ENCODE peak calls at places on chromosomes 16 and 17, in eight cellular contexts. B is gastrocnemius medialis, J is left ventricle myocardium inferior, N is colonic mucosa, R is hepatocyte, X is GM23248, C is neural progenitor cell, D is A549. T is an unnamed sample. For H3K4me1, the result is how much of the 10 kb centered on the place peaks cover.

GRCh38 chr16:86660623-86661022 is 82.3 kb downstream of the FOXL1 start:
- DNase-seq in B (no peak), J (no peak), N (no peak), R (no peak), X (no peak), C (no peak), D (no peak), T (no peak)

GRCh38 chr17:65459667-65460415 is 101.6 kb downstream of the AXIN2 start:
- DNase-seq in B (no peak), J (no peak), N (no peak), R (no peak), X (no peak), C (no peak), D (no peak), T (no peak)

GRCh38 chr17:62064791-62065563 is at the start of gene MED13:
- DNase-seq in B (peak), J (peak), N (peak), R (peak), X (peak), C (peak), D (peak), T (peak)

GRCh38 chr17:44119798-44120197 is 3.6 kb downstream of the HDAC5 start:
- DNase-seq in B (no peak), J (no peak), N (no peak), R (no peak), X (no peak), C (no peak), D (no peak), T (no peak)

GRCh38 chr17:12062249-12062648 is 41.6 kb downstream of the MAP2K4 start:
- DNase-seq in B (no peak), J (no peak), N (no peak), R (no peak), X (no peak), C (no peak), D (no peak), T (no peak)

GRCh38 chr17:77778636-77779524 is 179.6 kb upstream of the TNRC6C start:
- DNase-seq in B (no peak), J (peak), N (no peak), R (peak), X (peak), C (no peak), D (peak), T (peak)

GRCh38 chr16:21611546-21612384 is 12.4 kb downstream of the METTL9 start:
- DNase-seq in B (no peak), J (no peak), N (no peak), R (no peak), X (no peak), C (peak), D (no peak), T (peak)

GRCh38 chr17:17595755-17596154 is 4.2 kb upstream of the PEMT start:
- DNase-seq in B (no peak), J (no peak), N (no peak), R (no peak), X (no peak), C (no peak), D (no peak), T (no peak)

GRCh38 chr16:2483939-2484897 is 9.3 kb downstream of the TBC1D24 start:
- DNase-seq in B (no peak), J (no peak), N (no peak), R (no peak), X (no peak), C (no peak), D (no peak), T (no peak)

GRCh38 chr16:69049146-69049545 is 56.3 kb upstream of the HAS3 start:
- DNase-seq in B (no peak), J (no peak), N (no peak), R (no peak), X (peak), C (no peak), D (no peak), T (no peak)

GRCh38 chr16:10616744-10617640 is 36.6 kb upstream of the EMP2 start:
- DNase-seq in B (no peak), J (peak), N (peak), R (peak), X (peak), C (peak), D (peak), T (peak)

GRCh38 chr17:31136319-31136718 is 41.5 kb downstream of the NF1 start:
- DNase-seq in B (no peak), J (no peak), N (no peak), R (no peak), X (peak), C (no peak), D (peak), T (no peak)

GRCh38 chr17:32123782-32124181 is 18.5 kb upstream of the RHOT1 start:
- DNase-seq in B (peak), J (no peak), N (no peak), R (no peak), X (no peak), C (no peak), D (peak), T (no peak)

GRCh38 chr16:70715113-70715711 is 29.4 kb upstream of the MTSS2 start:
- DNase-seq in B (peak), J (peak), N (peak), R (peak), X (peak), C (no peak), D (peak), T (peak)

GRCh38 chr17:73209436-73209835 is 16.6 kb downstream of the COG1 start:
- DNase-seq in B (no peak), J (no peak), N (no peak), R (no peak), X (no peak), C (no peak), D (no peak), T (no peak)

GRCh38 chr16:845349-845740 is 44.8 kb upstream of the GNG13 start:
- DNase-seq in B (no peak), J (no peak), N (no peak), R (no peak), X (no peak), C (no peak), D (no peak), T (no peak)

GRCh38 chr17:60524463-60525346 is 1.3 kb downstream of the APPBP2 start:
- DNase-seq in B (no peak), J (no peak), N (no peak), R (peak), X (peak), C (no peak), D (no peak), T (peak)

GRCh38 chr17:67862614-67863217 is 37.4 kb downstream of the BPTF start:
- DNase-seq in B (no peak), J (no peak), N (no peak), R (no peak), X (peak), C (peak), D (no peak), T (no peak)

GRCh38 chr16:4945560-4946502 is 8.9 kb upstream of the PPL start:
- DNase-seq in B (no peak), J (peak), N (peak), R (peak), X (peak), C (no peak), D (peak), T (peak)

GRCh38 chr17:81287155-81287554 is 8.0 kb downstream of the SLC38A10 start:
- DNase-seq in B (no peak), J (no peak), N (no peak), R (no peak), X (no peak), C (no peak), D (no peak), T (no peak)

GRCh38 chr16:5903797-5904196 is 806.2 kb upstream of the EEF2KMT start:
- DNase-seq in B (no peak), J (no peak), N (no peak), R (no peak), X (no peak), C (no peak), D (no peak), T (no peak)

GRCh38 chr17:66633322-66633965 is 201.5 kb upstream of the CACNG5 start:
- DNase-seq in B (no peak), J (no peak), N (no peak), R (no peak), X (peak), C (no peak), D (no peak), T (no peak)

GRCh38 chr17:43085489-43085888 is 39.7 kb downstream of the BRCA1 start:
- DNase-seq in B (no peak), J (no peak), N (no peak), R (peak), X (peak), C (no peak), D (peak), T (no peak)

GRCh38 chr16:71625113-71625850 is 702 bp upstream of the MARVELD3 start:
- DNase-seq in B (no peak), J (no peak), N (no peak), R (no peak), X (no peak), C (no peak), D (no peak), T (no peak)

GRCh38 chr16:23710008-23710407 is 3.0 kb downstream of the ERN2 start:
- DNase-seq in B (no peak), J (no peak), N (no peak), R (no peak), X (no peak), C (no peak), D (no peak), T (no peak)

GRCh38 chr17:65154770-65155589 is 17.8 kb downstream of the RGS9 start:
- DNase-seq in B (no peak), J (no peak), N (no peak), R (peak), X (peak), C (no peak), D (peak), T (no peak)

GRCh38 chr16:19095699-19096098 is 18.1 kb upstream of the ITPRIPL2 start:
- DNase-seq in B (no peak), J (no peak), N (no peak), R (no peak), X (no peak), C (no peak), D (peak), T (no peak)

GRCh38 chr16:1745900-1746692 is 25.2 kb downstream of the NME3 start:
- DNase-seq in B (no peak), J (no peak), N (no peak), R (no peak), X (no peak), C (no peak), D (no peak), T (peak)

GRCh38 chr16:81204794-81205680 is 33.5 kb upstream of the BCO1 start:
- DNase-seq in B (no peak), J (no peak), N (peak), R (peak), X (peak), C (peak), D (peak), T (peak)

GRCh38 chr17:55743103-55743679 is 7.7 kb upstream of the PCTP start:
- DNase-seq in B (no peak), J (no peak), N (peak), R (peak), X (no peak), C (no peak), D (peak), T (no peak)

GRCh38 chr17:1736348-1737281 is 6.1 kb upstream of the SERPINF2 start:
- DNase-seq in B (no peak), J (peak), N (no peak), R (peak), X (peak), C (no peak), D (peak), T (peak)

GRCh38 chr16:27400751-27401620 is 988 bp upstream of the IL21R start:
- DNase-seq in B (no peak), J (no peak), N (no peak), R (no peak), X (peak), C (no peak), D (no peak), T (no peak)

GRCh38 chr17:43667506-43668438 is 6.0 kb upstream of the MEOX1 start:
- DNase-seq in B (no peak), J (no peak), N (no peak), R (peak), X (peak), C (no peak), D (no peak), T (no peak)

GRCh38 chr16:89902980-89903379 is 15.7 kb upstream of the MC1R start:
- DNase-seq in B (no peak), J (no peak), N (no peak), R (no peak), X (no peak), C (no peak), D (no peak), T (no peak)

DNA sequence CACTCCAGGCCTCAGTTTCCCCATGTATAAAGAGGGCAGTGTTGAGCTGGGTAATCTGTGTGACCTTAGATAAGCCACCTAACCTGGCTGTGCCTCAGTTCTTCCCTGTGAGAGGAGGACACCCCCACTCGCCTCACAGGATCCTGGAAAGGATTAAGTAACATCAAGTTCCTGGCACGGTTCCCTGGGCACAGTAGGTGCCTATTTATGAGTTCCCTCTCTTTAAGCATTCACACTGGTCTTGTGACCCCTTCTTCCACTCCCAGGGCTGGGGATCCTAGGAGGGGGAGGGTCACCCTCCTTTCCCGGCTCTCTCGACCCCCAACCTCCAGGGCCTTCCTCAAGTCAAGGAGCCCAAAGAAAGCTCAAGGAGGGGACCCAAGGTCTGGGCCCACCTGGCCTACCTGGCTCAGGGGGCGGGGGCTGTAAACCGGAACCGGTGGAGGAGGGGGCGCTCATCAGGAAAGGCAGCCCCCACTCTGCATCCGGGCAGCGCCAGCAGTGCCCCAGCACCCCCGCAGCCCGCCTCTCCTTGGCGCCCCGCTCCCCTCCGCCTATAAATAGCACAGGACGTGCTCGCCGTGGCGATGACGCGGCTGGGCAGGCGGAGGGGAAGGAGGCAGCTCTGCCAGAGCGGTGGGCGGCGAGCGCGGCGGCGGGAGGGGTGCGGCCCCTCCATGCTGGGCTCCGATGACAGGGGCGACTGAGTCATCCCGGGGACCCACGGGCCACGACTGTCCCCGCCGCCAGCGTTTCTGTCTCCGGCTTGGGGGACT is 9.4 kb downstream of the RPL19 start:
- DNase-seq in B (peak), J (peak), N (peak), R (peak), X (peak), C (peak), D (no peak), T (peak)
- H3K4me1 ChIP-seq in B (under half), J (under half), N (under half), R (under half), X (under half), C (under half), D (under half), T (under half)

GRCh38 chr16:57480754-57481230 is 5.5 kb downstream of the DOK4 start:
- DNase-seq in B (no peak), J (no peak), N (no peak), R (no peak), X (no peak), C (no peak), D (no peak), T (no peak)
- H3K27ac ChIP-seq in B (no peak), J (peak), N (peak), R (peak), X (peak), C (no peak), D (peak), T (no peak)

GRCh38 chr16:66902648-66903543 is 15.8 kb downstream of the CDH16 start:
- DNase-seq in B (no peak), J (peak), N (no peak), R (no peak), X (no peak), C (no peak), D (no peak), T (no peak)
- H3K4me1 ChIP-seq in B (half or more), J (half or more), N (under half), R (half or more), X (under half), C (under half), D (under half), T (under half)

GRCh38 chr17:76611747-76612143 is 26.1 kb upstream of the ST6GALNAC2 start:
- DNase-seq in B (no peak), J (no peak), N (no peak), R (no peak), X (no peak), C (no peak), D (no peak), T (no peak)

GRCh38 chr17:76617838-76618237 is 25.7 kb downstream of the ST6GALNAC1 start:
- DNase-seq in B (no peak), J (no peak), N (no peak), R (no peak), X (no peak), C (no peak), D (no peak), T (no peak)

GRCh38 chr17:76612977-76613851 is 27.6 kb upstream of the ST6GALNAC2 start:
- DNase-seq in B (no peak), J (no peak), N (no peak), R (peak), X (no peak), C (peak), D (peak), T (no peak)

GRCh38 chr17:76614912-76615617 is 28.5 kb downstream of the ST6GALNAC1 start:
- DNase-seq in B (no peak), J (no peak), N (no peak), R (no peak), X (no peak), C (no peak), D (no peak), T (no peak)

DNA sequence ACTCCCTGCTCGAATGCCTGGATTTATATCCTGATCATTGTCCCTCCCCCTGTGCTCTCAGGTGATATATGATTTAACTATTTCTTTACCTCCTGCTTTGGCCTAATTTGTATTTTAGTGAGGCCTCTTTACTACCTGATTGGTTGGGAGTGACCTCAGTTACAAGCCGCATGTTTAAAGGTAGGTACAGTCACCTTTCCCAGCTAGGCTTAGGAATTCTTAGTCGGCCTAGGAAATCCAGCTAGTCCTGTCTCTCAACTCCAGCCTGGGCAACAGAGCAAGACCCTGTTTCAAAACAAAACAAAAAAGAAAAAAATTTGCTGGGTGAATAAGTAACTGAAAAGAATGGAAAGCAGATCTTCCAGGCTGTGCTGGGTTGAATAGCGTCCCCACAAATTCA is 26.8 kb upstream of the ST6GALNAC2 start:
- DNase-seq in B (no peak), J (no peak), N (no peak), R (no peak), X (no peak), C (no peak), D (no peak), T (no peak)
- H3K27ac ChIP-seq in B (no peak), J (no peak), N (no peak), R (no peak), X (no peak), C (no peak), D (no peak), T (no peak)

GRCh38 chr17:82296511-82297279 is 20.7 kb downstream of the CD7 start:
- DNase-seq in B (no peak), J (no peak), N (peak), R (no peak), X (no peak), C (no peak), D (no peak), T (no peak)

GRCh38 chr17:82294086-82294773 is 20.7 kb upstream of the CSNK1D start:
- DNase-seq in B (no peak), J (no peak), N (no peak), R (no peak), X (no peak), C (no peak), D (no peak), T (no peak)

GRCh38 chr17:82297804-82298537 is 19.4 kb downstream of the CD7 start:
- DNase-seq in B (peak), J (peak), N (peak), R (peak), X (peak), C (no peak), D (peak), T (peak)

GRCh38 chr17:82297280-82297803 is 20.1 kb downstream of the CD7 start:
- DNase-seq in B (peak), J (peak), N (peak), R (peak), X (peak), C (no peak), D (peak), T (no peak)

GRCh38 chr17:82295472-82295814 is 21.9 kb upstream of the CSNK1D start:
- DNase-seq in B (no peak), J (no peak), N (no peak), R (no peak), X (no peak), C (no peak), D (no peak), T (no peak)
- H3K4me1 ChIP-seq in B (under half), J (half or more), N (under half), R (half or more), X (under half), C (under half), D (half or more), T (under half)

GRCh38 chr17:59010026-59010425 is 96.7 kb downstream of the TRIM37 start:
- DNase-seq in B (no peak), J (no peak), N (no peak), R (no peak), X (no peak), C (no peak), D (no peak), T (no peak)
- H3K27ac ChIP-seq in B (no peak), J (no peak), N (no peak), R (no peak), X (no peak), C (no peak), D (no peak), T (no peak)

GRCh38 chr16:87965417-87965816 is 14.2 kb downstream of the BANP start:
- DNase-seq in B (no peak), J (no peak), N (no peak), R (no peak), X (no peak), C (no peak), D (no peak), T (no peak)

GRCh38 chr16:87968541-87968940 is 17.3 kb downstream of the BANP start:
- DNase-seq in B (no peak), J (no peak), N (no peak), R (no peak), X (peak), C (no peak), D (no peak), T (no peak)

GRCh38 chr16:87966685-87967185 is 15.5 kb downstream of the BANP start:
- DNase-seq in B (no peak), J (no peak), N (peak), R (peak), X (peak), C (no peak), D (no peak), T (no peak)

GRCh38 chr16:87964049-87964448 is 12.8 kb downstream of the BANP start:
- DNase-seq in B (no peak), J (no peak), N (no peak), R (no peak), X (peak), C (no peak), D (no peak), T (no peak)

GRCh38 chr16:87965973-87966667 is 14.9 kb downstream of the BANP start:
- DNase-seq in B (no peak), J (no peak), N (no peak), R (no peak), X (peak), C (no peak), D (no peak), T (no peak)
- H3K4me1 ChIP-seq in B (under half), J (half or more), N (under half), R (under half), X (under half), C (under half), D (under half), T (under half)

T was measured in A673.